ENCODE peak calls at places on chromosomes 6 and 20, in eight cellular contexts. H is neural crest cell, R is progenitor cell of endocrine pancreas, J is AG04450, D is lower leg skin, Q is stomach, G is SK-N-SH, O is omental fat pad. B is an unnamed sample.

GRCh38 chr6:125123468-125124249 is 29.9 kb upstream of the TPD52L1 start:
- DNase-seq in H (no peak), R (no peak), J (no peak), D (no peak), Q (no peak), G (no peak), O (no peak), B (no peak)

GRCh38 chr6:28741363-28741762 is 182.4 kb downstream of the TRIM27 start:
- DNase-seq in H (no peak), R (no peak), J (no peak), D (no peak), Q (no peak), G (no peak), O (no peak), B (no peak)

GRCh38 chr6:138086573-138087196 is 20.5 kb downstream of the PERP start:
- DNase-seq in H (no peak), R (peak; percentile 21), J (peak; percentile 53), D (no peak), Q (no peak), G (no peak), O (no peak), B (no peak)

GRCh38 chr6:108748959-108749358 is 99.3 kb upstream of the ARMC2 start:
- DNase-seq in H (no peak), R (no peak), J (no peak), D (peak; percentile 13), Q (no peak), G (no peak), O (no peak), B (no peak)

GRCh38 chr6:7632501-7633290 is 42.7 kb downstream of the SNRNP48 start:
- DNase-seq in H (no peak), R (no peak), J (no peak), D (no peak), Q (no peak), G (no peak), O (no peak), B (no peak)

GRCh38 chr20:34553366-34553867 is 5.1 kb upstream of the MAP1LC3A start:
- DNase-seq in H (no peak), R (no peak), J (no peak), D (no peak), Q (peak; percentile 77), G (no peak), O (no peak), B (no peak)

GRCh38 chr20:35121186-35121585 is 25.9 kb downstream of the EDEM2 start:
- DNase-seq in H (no peak), R (no peak), J (no peak), D (peak; percentile 52), Q (no peak), G (no peak), O (no peak), B (no peak)

GRCh38 chr6:137155830-137156229 is 17.6 kb downstream of the IL22RA2 start:
- DNase-seq in H (no peak), R (no peak), J (no peak), D (no peak), Q (no peak), G (no peak), O (no peak), B (no peak)

GRCh38 chr20:57600324-57601210 is 19.7 kb downstream of the ZBP1 start:
- DNase-seq in H (no peak), R (no peak), J (no peak), D (no peak), Q (no peak), G (no peak), O (no peak), B (no peak)

GRCh38 chr20:637559-637958 is 15.4 kb downstream of the SRXN1 start:
- DNase-seq in H (no peak), R (no peak), J (no peak), D (no peak), Q (no peak), G (no peak), O (no peak), B (no peak)

GRCh38 chr6:149924206-149924932 is 1.4 kb upstream of the RAET1G start:
- DNase-seq in H (no peak), R (no peak), J (no peak), D (peak; percentile 82), Q (no peak), G (no peak), O (no peak), B (no peak)

GRCh38 chr6:128111096-128111495 is 210.2 kb upstream of the THEMIS start:
- DNase-seq in H (no peak), R (no peak), J (no peak), D (no peak), Q (no peak), G (no peak), O (no peak), B (no peak)

GRCh38 chr6:2360126-2360525 is 114.7 kb upstream of the GMDS start:
- DNase-seq in H (no peak), R (no peak), J (no peak), D (no peak), Q (no peak), G (no peak), O (no peak), B (no peak)

GRCh38 chr20:1041845-1042390 is 39.8 kb upstream of the RSPO4 start:
- DNase-seq in H (no peak), R (no peak), J (no peak), D (no peak), Q (no peak), G (no peak), O (no peak), B (no peak)

GRCh38 chr20:63737940-63738686 is 1.5 kb upstream of the SLC2A4RG start:
- DNase-seq in H (no peak), R (no peak), J (no peak), D (peak; percentile 85), Q (no peak), G (no peak), O (no peak), B (no peak)

DNA sequence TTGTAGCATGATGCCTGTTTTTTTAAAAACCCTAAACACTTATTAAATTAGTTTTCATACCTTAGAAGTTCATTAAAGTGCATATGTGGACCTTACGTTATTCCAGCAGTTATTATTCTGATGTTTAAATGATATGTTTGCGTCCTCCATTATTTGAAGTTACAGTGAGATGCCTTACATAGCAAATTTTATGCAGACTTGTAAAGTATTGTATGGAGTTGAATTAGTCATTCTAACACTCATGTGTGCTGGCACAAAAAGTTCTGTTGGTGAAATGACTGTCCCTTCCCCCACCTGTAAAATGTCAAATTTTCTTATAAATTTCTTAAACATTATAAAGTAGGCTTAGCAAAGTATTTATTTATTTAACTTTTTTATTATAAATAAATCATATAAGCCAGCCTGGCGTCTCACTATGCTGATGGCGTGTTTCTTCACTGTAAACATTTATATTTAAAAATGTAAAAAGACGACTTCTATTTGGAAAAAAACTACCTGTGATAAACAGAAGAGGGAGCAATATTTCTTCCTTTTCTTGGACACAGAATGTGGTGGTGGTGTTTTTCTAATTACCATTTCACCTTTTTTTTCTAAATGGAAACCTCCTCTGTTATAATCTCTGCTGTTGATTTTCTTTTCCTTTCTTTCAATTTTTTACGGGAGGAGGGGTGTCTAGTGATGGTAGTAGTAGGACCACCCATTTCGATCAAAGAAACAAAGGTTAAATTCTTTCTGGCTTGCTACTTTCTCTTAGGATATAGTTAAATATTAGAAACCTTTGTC is 155.4 kb downstream of the RFPL4B start:
- DNase-seq in H (peak; percentile 2), R (no peak), J (no peak), D (no peak), Q (no peak), G (peak; percentile 26), O (no peak), B (no peak)
- TF ChIP-seq CTCF in H (peak; percentile 67), R (peak; percentile 67), J (peak; percentile 51), D (no peak), Q (no peak), G (peak; percentile 53), O (no peak), B (peak; percentile 80)

DNA sequence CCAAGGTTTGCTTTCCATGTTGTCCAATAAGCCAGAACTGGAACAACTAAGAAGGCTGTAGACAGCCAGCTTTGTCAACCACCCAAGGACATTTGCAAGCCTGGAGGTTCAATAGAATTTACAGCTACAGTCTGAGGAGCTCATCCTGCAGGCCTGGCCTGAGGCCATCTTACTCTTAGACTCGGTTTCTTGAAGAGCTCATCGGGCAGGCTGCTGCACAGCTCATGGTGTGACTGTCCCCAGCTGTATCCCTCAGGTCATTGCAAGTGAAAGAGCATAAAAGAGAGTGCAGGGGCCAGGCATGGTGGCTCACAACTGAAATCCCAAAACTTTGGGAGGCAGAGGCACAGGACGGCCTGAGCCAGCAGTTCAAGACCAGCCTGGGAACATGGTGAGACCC is 96.9 kb upstream of the FOXQ1 start:
- DNase-seq in H (no peak), R (no peak), J (no peak), D (no peak), Q (no peak), G (no peak), O (no peak), B (no peak)
- TF ChIP-seq CTCF in H (no peak), R (no peak), J (no peak), D (no peak), Q (no peak), G (no peak), O (no peak), B (no peak)

GRCh38 chr20:19903168-19903676 is 113.9 kb upstream of the NAA20 start:
- DNase-seq in H (no peak), R (no peak), J (no peak), D (peak; percentile 85), Q (peak; percentile 44), G (no peak), O (no peak), B (no peak)
- TF ChIP-seq CTCF in H (no peak), R (no peak), J (peak; percentile 38), D (peak; percentile 95), Q (no peak), G (no peak), O (no peak), B (no peak)

DNA sequence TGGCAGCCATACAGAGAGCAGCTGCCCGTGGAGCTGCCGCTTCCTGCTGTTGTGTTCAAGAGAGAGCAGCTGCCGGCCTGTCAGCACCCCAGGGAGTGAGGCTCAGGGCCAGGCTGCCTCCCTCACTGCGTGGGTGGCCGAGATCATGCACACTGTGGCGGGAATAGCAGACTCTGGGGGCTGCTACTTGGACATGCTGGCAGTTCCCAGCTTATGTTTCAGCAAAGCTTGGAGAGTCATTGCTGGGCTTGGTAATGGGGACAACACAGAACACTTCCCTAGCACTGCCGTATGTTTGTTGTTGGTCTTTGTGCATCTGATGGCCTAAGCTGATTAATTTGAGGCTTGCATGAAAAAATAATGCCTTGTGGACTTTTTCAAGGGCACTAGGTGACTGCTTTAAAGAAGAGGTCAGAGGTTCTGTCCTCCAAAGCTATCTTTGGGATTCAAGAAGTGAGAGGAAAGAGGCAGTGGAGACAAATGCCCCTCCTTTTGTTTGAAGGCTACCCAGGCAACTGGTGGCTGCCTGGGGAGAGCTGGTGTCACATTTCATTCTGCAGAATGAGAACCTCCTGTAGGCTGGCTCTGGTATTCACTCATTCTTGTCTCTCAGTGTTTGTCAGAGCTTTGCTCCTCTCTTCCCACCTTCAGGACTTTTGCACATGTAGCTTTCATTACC is 18.8 kb downstream of the MRAP2 start:
- DNase-seq in H (peak; percentile 27), R (no peak), J (peak; percentile 13), D (no peak), Q (no peak), G (peak; percentile 52), O (no peak), B (no peak)
- TF ChIP-seq CTCF in H (peak; percentile 45), R (peak; percentile 28), J (peak; percentile 18), D (no peak), Q (no peak), G (no peak), O (no peak), B (peak; percentile 60)

B was measured in type B pancreatic cell.